ENCODE peak calls at places on chromosomes 2 and 18, in six cellular contexts. O, H, F, S, U and Q are unnamed samples.

GRCh38 chr2:6954586-6954985 is 37.4 kb downstream of the RNF144A start:
- DNase-seq in F (no peak), U (no peak), H (no peak), S (no peak), O (no peak), Q (peak)

GRCh38 chr2:16335947-16336346 is 329.7 kb downstream of the CYRIA start:
- DNase-seq in H (no peak), O (no peak), F (no peak), U (no peak), S (no peak), Q (no peak)

GRCh38 chr2:230891108-230891507 is 26.4 kb downstream of the ITM2C start:
- DNase-seq in O (no peak), H (no peak), U (no peak), S (no peak), F (no peak), Q (peak)

GRCh38 chr2:191180712-191181111 is 29.9 kb upstream of the STAT4 start:
- DNase-seq in H (no peak), S (no peak), O (no peak), F (peak), U (no peak), Q (peak)

GRCh38 chr2:12931211-12931844 is 214.6 kb downstream of the TRIB2 start:
- DNase-seq in F (peak), H (peak), U (no peak), S (no peak), O (no peak), Q (peak)

GRCh38 chr2:37366773-37367172 is 22.3 kb downstream of the QPCT start:
- DNase-seq in S (no peak), U (no peak), H (no peak), F (peak), O (no peak), Q (no peak)

GRCh38 chr2:221716434-221717303 is 144.6 kb upstream of the EPHA4 start:
- DNase-seq in O (no peak), H (no peak), U (peak), F (peak), S (no peak), Q (peak)

GRCh38 chr2:24892928-24893327 is 27.1 kb downstream of the ADCY3 start:
- DNase-seq in H (peak), U (no peak), O (no peak), S (no peak), F (no peak), Q (peak)

GRCh38 chr2:222160944-222161343 is 137.9 kb downstream of the PAX3 start:
- DNase-seq in F (no peak), U (no peak), H (no peak), O (no peak), S (no peak), Q (no peak)

GRCh38 chr2:182066439-182067061 is 80.9 kb downstream of the PPP1R1C start:
- DNase-seq in H (peak), U (peak), F (peak), S (peak), O (no peak), Q (peak)

GRCh38 chr2:201280191-201281040 is 20.1 kb downstream of the CASP8 start:
- DNase-seq in U (no peak), H (no peak), F (no peak), S (no peak), O (no peak), Q (no peak)

GRCh38 chr18:55402731-55403405 is 185.1 kb downstream of the TCF4 start:
- DNase-seq in U (no peak), S (no peak), O (no peak), F (no peak), H (peak), Q (peak)

GRCh38 chr2:85049236-85049635 is 78.3 kb downstream of the KCMF1 start:
- DNase-seq in O (no peak), H (no peak), U (no peak), S (no peak), F (no peak), Q (no peak)

GRCh38 chr18:11260963-11261441 is 111.6 kb upstream of the PIEZO2 start:
- DNase-seq in O (no peak), H (no peak), S (no peak), F (no peak), U (no peak), Q (no peak)

GRCh38 chr2:105571445-105571987 is 172.7 kb upstream of the FHL2 start:
- DNase-seq in U (no peak), H (no peak), F (no peak), S (no peak), O (no peak), Q (no peak)

GRCh38 chr2:174925046-174925784 is 80.0 kb downstream of the CHN1 start:
- DNase-seq in U (no peak), H (no peak), O (no peak), S (no peak), F (no peak), Q (no peak)

GRCh38 chr2:128386066-128386465 is 67.4 kb upstream of the HS6ST1 start:
- DNase-seq in F (no peak), O (peak), H (no peak), U (no peak), S (no peak), Q (no peak)

GRCh38 chr18:12597775-12598174 is 60.1 kb downstream of the SPIRE1 start:
- DNase-seq in H (peak), O (peak), F (peak), S (peak), U (peak), Q (peak)

GRCh38 chr2:73131807-73132206 is 19.1 kb upstream of the RAB11FIP5 start:
- DNase-seq in O (no peak), H (no peak), F (no peak), U (no peak), S (no peak), Q (no peak)

GRCh38 chr2:705971-706511 is 28.8 kb upstream of the TMEM18 start:
- DNase-seq in U (no peak), H (no peak), O (no peak), S (no peak), F (no peak), Q (no peak)

GRCh38 chr2:181781082-181781786 is 100.9 kb upstream of the NEUROD1 start:
- DNase-seq in U (no peak), F (no peak), H (no peak), S (no peak), O (no peak), Q (no peak)

GRCh38 chr18:22822024-22822423 is 111.1 kb upstream of the RBBP8 start:
- DNase-seq in F (peak), H (peak), S (no peak), O (no peak), U (no peak), Q (peak)

GRCh38 chr2:232139171-232139594 is 177.7 kb downstream of the DIS3L2 start:
- DNase-seq in F (no peak), U (no peak), H (no peak), S (no peak), O (no peak), Q (no peak)

GRCh38 chr2:122063716-122064115 is 308.3 kb downstream of the TSN start:
- DNase-seq in S (no peak), U (no peak), F (no peak), H (no peak), O (no peak), Q (peak)

GRCh38 chr2:40962026-40962425 is 510.1 kb upstream of the SLC8A1 start:
- DNase-seq in U (no peak), S (peak), H (no peak), O (no peak), F (no peak), Q (no peak)

GRCh38 chr2:424306-425172 is 136.6 kb upstream of the ALKAL2 start:
- DNase-seq in F (peak), O (no peak), U (no peak), S (no peak), H (peak), Q (peak)

GRCh38 chr18:63158012-63158631 is 161.4 kb downstream of the BCL2 start:
- DNase-seq in F (no peak), U (no peak), O (no peak), S (no peak), H (no peak), Q (no peak)

GRCh38 chr18:23689616-23690504 is 607 bp downstream of the LAMA3 start:
- DNase-seq in H (no peak), U (no peak), F (no peak), O (peak), S (no peak), Q (no peak)

GRCh38 chr18:27577265-27577664 is 392.2 kb upstream of the CHST9 start:
- DNase-seq in F (no peak), H (no peak), U (no peak), O (no peak), S (no peak), Q (no peak)

GRCh38 chr2:235493402-235493774 is 455 bp upstream of the AGAP1 start:
- DNase-seq in H (peak), U (no peak), F (no peak), S (no peak), O (peak), Q (peak)

DNA sequence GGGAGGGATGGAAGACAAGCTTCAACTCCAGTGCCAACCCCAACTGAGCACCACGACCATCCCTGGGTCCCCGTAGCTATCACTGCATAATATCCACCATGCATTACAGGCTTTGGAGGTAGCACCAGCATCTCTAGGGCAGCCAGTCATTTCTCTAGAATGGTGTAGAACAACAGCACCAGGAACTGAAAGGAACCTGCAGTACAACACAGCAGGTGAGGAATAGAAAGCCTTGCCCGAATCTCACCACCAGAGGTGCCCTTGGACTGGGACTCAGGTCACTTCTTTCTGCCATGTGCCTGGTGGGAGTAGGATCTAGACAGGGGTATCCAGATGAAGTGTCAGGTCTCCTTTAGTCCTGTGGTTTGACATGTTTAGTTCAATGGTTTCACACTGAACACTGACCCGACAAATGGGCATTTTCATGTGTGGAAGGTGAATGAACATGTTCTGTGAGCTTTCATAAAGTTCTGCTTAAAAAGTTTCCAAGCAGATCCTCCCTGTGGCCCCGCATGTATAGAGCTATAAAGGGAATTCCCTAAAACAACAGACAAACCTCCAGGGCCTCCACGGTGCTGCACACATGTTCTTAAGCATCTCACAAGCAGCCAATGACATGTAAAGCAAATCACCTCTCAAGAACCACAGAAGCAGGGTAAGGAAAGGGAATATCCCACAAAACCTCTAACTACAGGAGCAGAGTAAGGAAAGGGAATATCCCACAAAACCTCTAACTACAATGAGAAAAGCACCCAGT is 208.3 kb downstream of the AFF3 start:
- DNase-seq in U (no peak), S (no peak), H (no peak), O (no peak), F (no peak), Q (no peak)
- H3K4me3 ChIP-seq in U (no peak), S (no peak), H (no peak), O (no peak), F (no peak), Q (no peak)

DNA sequence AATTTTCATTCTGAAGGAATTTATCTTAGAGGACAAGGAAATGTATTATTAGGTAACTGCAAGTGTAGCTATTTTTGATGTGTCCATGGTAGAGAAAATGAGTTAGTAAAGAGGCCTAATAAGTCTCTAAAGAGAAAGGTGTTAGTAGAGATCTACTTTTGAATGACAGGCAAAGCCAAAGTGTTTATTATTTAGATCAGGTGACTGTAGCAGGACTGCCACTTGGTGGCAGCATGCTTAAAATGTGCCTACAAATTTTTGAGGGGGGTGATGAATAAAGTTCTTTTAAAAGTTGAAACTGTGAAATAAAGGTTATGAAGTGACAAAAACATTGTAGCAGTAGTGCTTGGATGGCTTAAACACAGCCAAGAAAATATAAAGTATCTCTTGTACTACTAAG is 421.5 kb upstream of the MEIS1 start:
- DNase-seq in H (peak), U (no peak), F (no peak), S (no peak), O (no peak), Q (no peak)
- TF ChIP-seq CTCF in H (peak), U (peak), F (peak), S (peak), O (no peak), Q (no peak)

GRCh38 chr2:111698089-111698488 is 185.9 kb downstream of the ANAPC1 start:
- DNase-seq in S (no peak), O (no peak), F (no peak), U (no peak), H (no peak), Q (no peak)

GRCh38 chr2:111697560-111697959 is 186.4 kb downstream of the ANAPC1 start:
- DNase-seq in H (no peak), S (no peak), F (no peak), U (no peak), O (no peak), Q (no peak)

GRCh38 chr2:111701266-111701665 is 182.7 kb downstream of the ANAPC1 start:
- DNase-seq in S (no peak), O (no peak), H (peak), F (peak), U (no peak), Q (no peak)

GRCh38 chr2:111701798-111702118 is 182.2 kb downstream of the ANAPC1 start:
- DNase-seq in S (no peak), O (no peak), H (no peak), F (no peak), U (no peak), Q (no peak)

GRCh38 chr2:111698743-111699554 is 185.0 kb downstream of the ANAPC1 start:
- DNase-seq in U (peak), F (peak), S (peak), O (no peak), H (peak), Q (peak)
- H3K4me3 ChIP-seq in U (peak), F (no peak), S (no peak), O (peak), H (peak), Q (no peak)

GRCh38 chr2:68157402-68158133 is at the start of gene PNO1:
- DNase-seq in O (peak), U (peak), H (peak), S (peak), F (peak), Q (peak)
- TF ChIP-seq CTCF in O (no peak), U (no peak), H (no peak), S (no peak), F (no peak), Q (no peak)

GRCh38 chr2:180564051-180564450 is 416.4 kb upstream of the UBE2E3 start:
- DNase-seq in O (no peak), H (no peak), U (no peak), F (no peak), S (no peak), Q (no peak)

GRCh38 chr2:180562378-180562777 is 418.0 kb upstream of the UBE2E3 start:
- DNase-seq in O (no peak), S (no peak), F (no peak), U (no peak), H (no peak), Q (peak)

GRCh38 chr2:180559038-180559437 is 421.4 kb upstream of the UBE2E3 start:
- DNase-seq in U (no peak), H (no peak), F (no peak), S (no peak), O (no peak), Q (no peak)

GRCh38 chr2:180555391-180555965 is 424.9 kb upstream of the UBE2E3 start:
- DNase-seq in S (no peak), H (no peak), U (no peak), F (no peak), O (no peak), Q (no peak)

GRCh38 chr2:180559766-180560165 is 420.6 kb upstream of the UBE2E3 start:
- DNase-seq in S (no peak), U (no peak), F (no peak), O (no peak), H (peak), Q (peak)
- H3K4me3 ChIP-seq in S (no peak), U (no peak), F (no peak), O (no peak), H (no peak), Q (no peak)

DNA sequence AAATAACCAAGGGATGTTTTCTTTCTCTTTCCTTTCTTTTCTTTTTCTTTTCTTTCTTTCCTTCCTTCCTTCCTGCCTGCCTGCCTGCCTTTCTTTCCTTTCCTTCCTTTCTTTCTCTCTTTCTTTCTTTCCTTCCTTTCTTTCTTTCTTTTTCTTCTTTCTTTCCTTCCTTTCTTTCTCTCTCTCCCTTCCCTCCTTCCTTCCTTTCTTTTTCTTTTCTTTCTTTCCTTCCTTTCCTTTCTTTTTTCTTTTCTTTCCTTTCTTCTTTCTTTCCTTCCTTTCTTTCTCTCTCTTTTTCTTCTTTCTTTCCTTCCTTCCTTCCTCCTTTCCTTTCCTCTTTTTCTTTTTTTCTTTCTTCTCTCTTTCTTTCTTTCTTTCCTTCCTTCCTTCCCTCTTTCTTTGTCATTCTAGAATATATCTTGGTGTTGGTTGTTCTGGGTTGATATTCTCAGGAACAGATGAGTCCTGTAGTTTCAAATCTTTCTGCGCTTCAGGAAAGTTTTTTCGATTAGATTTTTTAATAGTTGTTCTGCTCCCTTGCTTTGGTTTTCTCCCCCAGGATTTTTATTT is 101.5 kb upstream of the FBXO11 start:
- DNase-seq in U (no peak), F (no peak), O (no peak), S (no peak), H (no peak), Q (no peak)
- TF ChIP-seq CTCF in U (no peak), F (no peak), O (no peak), S (no peak), H (no peak), Q (no peak)

GRCh38 chr2:10832228-10832936 is 19.8 kb upstream of the PDIA6 start:
- DNase-seq in O (no peak), H (peak), F (peak), U (peak), S (peak), Q (peak)
- H3K4me3 ChIP-seq in O (no peak), H (no peak), F (no peak), U (no peak), S (no peak), Q (no peak)

GRCh38 chr18:26406294-26406693 is 142.1 kb downstream of the KCTD1 start:
- DNase-seq in H (no peak), U (no peak), S (no peak), F (no peak), O (no peak), Q (no peak)
- TF ChIP-seq CTCF in H (no peak), U (no peak), S (no peak), F (no peak), O (no peak), Q (no peak)